ENCODE peak calls at places on chromosomes 7 and 10, in five cellular contexts. G is hepatic stellate cell; B is activated CD4-positive, alpha-beta T cell treated with anti-CD3 and anti-CD28 coated beads, Interleukin-2, amount 50 U/mL, for 1 hour; U is OCI-LY7; T is hippocampal formation. V is an unnamed sample.

GRCh38 chr7:158056761-158057160 is 530.9 kb downstream of the PTPRN2 start:
- DNase-seq in B (no peak), T (no peak), G (no peak), U (no peak), V (no peak)

GRCh38 chr10:44383749-44384600 is 922 bp downstream of the CXCL12 start:
- DNase-seq in B (no peak), T (no peak), U (no peak), G (peak), V (peak)

GRCh38 chr10:21944727-21945386 is 58.7 kb downstream of the DNAJC1 start:
- DNase-seq in G (no peak), T (no peak), U (no peak), B (no peak), V (no peak)

GRCh38 chr10:69515699-69516547 is 57.3 kb downstream of the NEUROG3 start:
- DNase-seq in T (peak), B (peak), U (peak), G (peak), V (peak)

GRCh38 chr10:131656009-131656408 is 244.8 kb upstream of the PPP2R2D start:
- DNase-seq in B (no peak), T (no peak), G (no peak), U (no peak), V (no peak)

GRCh38 chr10:5442056-5442989 is 30.0 kb downstream of the NET1 start:
- DNase-seq in T (peak), B (peak), U (peak), G (peak), V (peak)

GRCh38 chr10:124292911-124293640 is 125.6 kb downstream of the OAT start:
- DNase-seq in U (no peak), T (no peak), B (no peak), G (no peak), V (no peak)

GRCh38 chr7:155506854-155507337 is 39.5 kb downstream of the CNPY1 start:
- DNase-seq in U (no peak), T (no peak), B (no peak), G (no peak), V (no peak)

GRCh38 chr7:80324032-80324431 is 187.8 kb downstream of the GNAT3 start:
- DNase-seq in B (no peak), T (no peak), G (peak), U (no peak), V (peak)

GRCh38 chr10:116211682-116212081 is 61.3 kb downstream of the GFRA1 start:
- DNase-seq in G (peak), T (no peak), U (no peak), B (no peak), V (peak)

GRCh38 chr7:135441791-135442190 is 68.1 kb downstream of the CNOT4 start:
- DNase-seq in T (no peak), G (no peak), B (no peak), U (no peak), V (peak)

GRCh38 chr10:87054373-87055295 is 34.5 kb downstream of the FAM25A start:
- DNase-seq in T (no peak), G (peak), B (no peak), U (no peak), V (peak)

GRCh38 chr7:36188266-36188665 is 35.2 kb downstream of the EEPD1 start:
- DNase-seq in T (no peak), U (no peak), G (no peak), B (no peak), V (no peak)

GRCh38 chr7:134547738-134548054 is 1.2 kb upstream of the AKR1B15 start:
- DNase-seq in U (no peak), B (peak), G (peak), T (no peak), V (peak)

GRCh38 chr10:104639595-104640338 is 1.3 kb upstream of the SORCS3 start:
- DNase-seq in B (no peak), G (no peak), U (no peak), T (no peak), V (no peak)

GRCh38 chr7:55172161-55172560 is 153.3 kb downstream of the EGFR start:
- DNase-seq in B (no peak), T (no peak), G (no peak), U (no peak), V (no peak)

GRCh38 chr7:98223898-98224700 is 12.9 kb downstream of the BHLHA15 start:
- DNase-seq in B (no peak), G (no peak), T (no peak), U (no peak), V (no peak)

GRCh38 chr10:133269367-133269766 is 7.3 kb downstream of the ADAM8 start:
- DNase-seq in B (no peak), T (no peak), G (no peak), U (no peak), V (no peak)

GRCh38 chr7:109879429-109879828 is 1211.5 kb upstream of the LRRN3 start:
- DNase-seq in B (no peak), U (no peak), G (no peak), T (no peak), V (no peak)